ENCODE peak calls at places on chromosomes 13 and 19, in four cellular contexts. W is C1 segment of cervical spinal cord, J is germinal center, T is brain microvascular endothelial cell. Z is an unnamed sample.

GRCh38 chr13:33971305-33971819 is 153.4 kb downstream of the RFC3 start:
- DNase-seq in W (no peak), J (no peak), T (no peak), Z (no peak)

GRCh38 chr13:73245271-73245670 is 186.5 kb downstream of the KLF5 start:
- DNase-seq in W (no peak), J (no peak), T (no peak), Z (no peak)

GRCh38 chr13:110373617-110374016 is 66.5 kb downstream of the COL4A2 start:
- DNase-seq in J (no peak), W (no peak), T (no peak), Z (no peak)

GRCh38 chr19:5170329-5170745 is 170.3 kb downstream of the PTPRS start:
- DNase-seq in J (peak; percentile 40), T (no peak), W (no peak), Z (no peak)

GRCh38 chr13:52195052-52195837 is 35.8 kb upstream of the NEK3 start:
- DNase-seq in T (peak; percentile 36), W (peak; percentile 61), J (peak; percentile 73), Z (peak; percentile 84)

GRCh38 chr19:3809881-3810707 is 23.9 kb upstream of the MATK start:
- DNase-seq in J (peak; percentile 59), T (no peak), W (no peak), Z (no peak)

GRCh38 chr13:30394798-30395191 is 27.5 kb upstream of the UBE2L5 start:
- DNase-seq in T (no peak), W (no peak), J (peak; percentile 40), Z (peak; percentile 36)

GRCh38 chr13:60627071-60627686 is 230.2 kb downstream of the TDRD3 start:
- DNase-seq in J (peak; percentile 2), T (peak; percentile 15), W (peak; percentile 8), Z (peak; percentile 25)

GRCh38 chr19:10158485-10158884 is 36.3 kb downstream of the DNMT1 start:
- DNase-seq in J (no peak), W (no peak), T (no peak), Z (no peak)

GRCh38 chr13:71513414-71514063 is 353.5 kb downstream of the DACH1 start:
- DNase-seq in T (no peak), J (no peak), W (no peak), Z (no peak)

GRCh38 chr19:4183967-4184717 is 1.7 kb downstream of the ANKRD24 start:
- DNase-seq in T (no peak), J (no peak), W (no peak), Z (no peak)

GRCh38 chr19:9130965-9131364 is 4.2 kb upstream of the OR7G3 start:
- DNase-seq in T (no peak), J (peak; percentile 44), W (no peak), Z (no peak)

GRCh38 chr13:58682616-58683015 is 1051.1 kb downstream of the PCDH17 start:
- DNase-seq in J (no peak), W (no peak), T (no peak), Z (no peak)

GRCh38 chr13:61148211-61148610 is 267.4 kb downstream of the PCDH20 start:
- DNase-seq in T (no peak), W (no peak), J (no peak), Z (no peak)

GRCh38 chr19:40611096-40611495 is 9.9 kb downstream of the LTBP4 start:
- DNase-seq in J (no peak), T (no peak), W (no peak), Z (no peak)

GRCh38 chr13:65787087-65787486 is 1443.0 kb downstream of the PCDH9 start:
- DNase-seq in T (no peak), W (no peak), J (no peak), Z (peak; percentile 26)

GRCh38 chr13:113652404-113653263 is 5.4 kb downstream of the ATP4B start:
- DNase-seq in T (no peak), W (no peak), J (no peak), Z (no peak)

GRCh38 chr13:53250272-53250875 is 221.8 kb downstream of the OLFM4 start:
- DNase-seq in J (peak; percentile 14), T (peak; percentile 52), W (no peak), Z (peak; percentile 78)

GRCh38 chr13:50412046-50412617 is 396.9 kb downstream of the KCNRG start:
- DNase-seq in W (no peak), T (no peak), J (no peak), Z (peak; percentile 50)

GRCh38 chr19:18589380-18590272 is 1.0 kb downstream of the REX1BD start:
- DNase-seq in J (peak; percentile 70), T (peak; percentile 42), W (peak; percentile 48), Z (peak; percentile 68)

GRCh38 chr13:75670496-75670895 is 34.4 kb downstream of the LMO7 start:
- DNase-seq in J (no peak), T (peak; percentile 28), W (no peak), Z (peak; percentile 32)

GRCh38 chr19:38956264-38956663 is 19.3 kb downstream of the FBXO17 start:
- DNase-seq in W (no peak), T (no peak), J (no peak), Z (no peak)

GRCh38 chr19:38788478-38789243 is at the start of gene LGALS7B:
- DNase-seq in W (no peak), J (no peak), T (no peak), Z (no peak)

GRCh38 chr19:35327642-35328041 is 1.3 kb upstream of the CD22 start:
- DNase-seq in J (no peak), T (no peak), W (no peak), Z (no peak)

GRCh38 chr19:56111601-56112312 is 9.3 kb downstream of the ZNF787 start:
- DNase-seq in T (no peak), W (peak; percentile 14), J (peak; percentile 84), Z (no peak)

GRCh38 chr19:4866595-4867424 is 657 bp downstream of the PLIN3 start:
- DNase-seq in T (no peak), J (peak; percentile 70), W (no peak), Z (peak; percentile 44)

GRCh38 chr19:7386308-7386707 is 37.6 kb downstream of the ARHGEF18 start:
- DNase-seq in J (no peak), T (no peak), W (no peak), Z (no peak)

GRCh38 chr13:113918981-113919646 is 54.8 kb downstream of the C13orf46 start:
- DNase-seq in J (no peak), W (no peak), T (no peak), Z (no peak)

GRCh38 chr13:94248454-94249233 is 230.8 kb downstream of the DCT start:
- DNase-seq in W (no peak), J (no peak), T (no peak), Z (peak; percentile 50)

GRCh38 chr13:30905932-30906383 is at the start of gene MEDAG:
- DNase-seq in W (no peak), J (no peak), T (peak; percentile 82), Z (peak; percentile 82)

GRCh38 chr19:14116918-14117578 is 514 bp downstream of the PRKACA start:
- DNase-seq in T (no peak), W (peak; percentile 56), J (peak; percentile 24), Z (no peak)

GRCh38 chr13:35720690-35721554 is 244.4 kb upstream of the MAB21L1 start:
- DNase-seq in J (peak; percentile 35), T (peak; percentile 12), W (peak; percentile 61), Z (peak; percentile 53)

GRCh38 chr13:49620170-49620621 is 8.1 kb upstream of the ARL11 start:
- DNase-seq in T (no peak), J (peak; percentile 49), W (no peak), Z (no peak)

GRCh38 chr13:52851153-52851962 is 2.9 kb upstream of the PCDH8 start:
- DNase-seq in J (no peak), T (no peak), W (peak; percentile 61), Z (peak; percentile 7)

GRCh38 chr19:9645466-9645865 is 24.4 kb upstream of the ZNF561 start:
- DNase-seq in T (no peak), J (no peak), W (no peak), Z (no peak)

GRCh38 chr19:6828306-6828697 is 55.8 kb downstream of the VAV1 start:
- DNase-seq in W (no peak), J (no peak), T (no peak), Z (no peak)

GRCh38 chr13:99199541-99200432 is 867 bp upstream of the UBAC2 start:
- DNase-seq in T (no peak), J (no peak), W (peak; percentile 73), Z (peak; percentile 22)

GRCh38 chr13:59730026-59730425 is 433.7 kb downstream of the DIAPH3 start:
- DNase-seq in J (no peak), W (no peak), T (peak; percentile 29), Z (no peak)

GRCh38 chr13:113535381-113535781 is 44.9 kb upstream of the DCUN1D2 start:
- DNase-seq in J (no peak), W (no peak), T (no peak), Z (no peak)